ENCODE peak calls at places on chromosomes 1 and 21, in seven cellular contexts. One of them, this sample, is unnamed.

GRCh38 chr1:53552981-53553733 is 94.0 kb downstream of the DMRTB1 start:
- DNase-seq in cardiac muscle cell: no peak
- DNase-seq in heart right ventricle: no peak
- DNase-seq in effector memory CD4-positive, alpha-beta T cell: no peak
- DNase-seq in tibial artery: peak; percentile 32
- DNase-seq in CD4-positive, CD25-positive, alpha-beta regulatory T cell: no peak
- DNase-seq in fibroblast of lung: no peak
- DNase-seq in this sample: no peak

GRCh38 chr21:31293986-31294385 is 50.1 kb downstream of the TIAM1 start:
- DNase-seq in cardiac muscle cell: no peak
- DNase-seq in heart right ventricle: no peak
- DNase-seq in effector memory CD4-positive, alpha-beta T cell: no peak
- DNase-seq in tibial artery: no peak
- DNase-seq in CD4-positive, CD25-positive, alpha-beta regulatory T cell: no peak
- DNase-seq in fibroblast of lung: peak; percentile 82
- DNase-seq in this sample: no peak

GRCh38 chr21:28337319-28337718 is 655.4 kb downstream of the LTN1 start:
- DNase-seq in cardiac muscle cell: peak; percentile 60
- DNase-seq in heart right ventricle: no peak
- DNase-seq in effector memory CD4-positive, alpha-beta T cell: no peak
- DNase-seq in tibial artery: no peak
- DNase-seq in CD4-positive, CD25-positive, alpha-beta regulatory T cell: no peak
- DNase-seq in fibroblast of lung: peak; percentile 86
- DNase-seq in this sample: no peak

GRCh38 chr1:86753700-86754099 is 49.3 kb downstream of the SH3GLB1 start:
- DNase-seq in cardiac muscle cell: peak; percentile 32
- DNase-seq in heart right ventricle: no peak
- DNase-seq in effector memory CD4-positive, alpha-beta T cell: no peak
- DNase-seq in tibial artery: no peak
- DNase-seq in CD4-positive, CD25-positive, alpha-beta regulatory T cell: no peak
- DNase-seq in fibroblast of lung: no peak
- DNase-seq in this sample: no peak

GRCh38 chr1:59445040-59445439 is 148.1 kb downstream of the FGGY start:
- DNase-seq in cardiac muscle cell: no peak
- DNase-seq in heart right ventricle: no peak
- DNase-seq in effector memory CD4-positive, alpha-beta T cell: no peak
- DNase-seq in tibial artery: peak; percentile 75
- DNase-seq in CD4-positive, CD25-positive, alpha-beta regulatory T cell: no peak
- DNase-seq in fibroblast of lung: peak; percentile 41
- DNase-seq in this sample: no peak

GRCh38 chr1:31627930-31628421 is 10.5 kb downstream of the HCRTR1 start:
- DNase-seq in cardiac muscle cell: peak; percentile 28
- DNase-seq in heart right ventricle: peak; percentile 68
- DNase-seq in effector memory CD4-positive, alpha-beta T cell: no peak
- DNase-seq in tibial artery: peak; percentile 87
- DNase-seq in CD4-positive, CD25-positive, alpha-beta regulatory T cell: no peak
- DNase-seq in fibroblast of lung: no peak
- DNase-seq in this sample: no peak

GRCh38 chr1:112448937-112449629 is 53.1 kb downstream of the CTTNBP2NL start:
- DNase-seq in cardiac muscle cell: no peak
- DNase-seq in heart right ventricle: no peak
- DNase-seq in effector memory CD4-positive, alpha-beta T cell: no peak
- DNase-seq in tibial artery: no peak
- DNase-seq in CD4-positive, CD25-positive, alpha-beta regulatory T cell: no peak
- DNase-seq in fibroblast of lung: no peak
- DNase-seq in this sample: no peak

GRCh38 chr1:215719569-215719968 is 152.5 kb downstream of the KCTD3 start:
- DNase-seq in cardiac muscle cell: no peak
- DNase-seq in heart right ventricle: no peak
- DNase-seq in effector memory CD4-positive, alpha-beta T cell: no peak
- DNase-seq in tibial artery: no peak
- DNase-seq in CD4-positive, CD25-positive, alpha-beta regulatory T cell: no peak
- DNase-seq in fibroblast of lung: peak; percentile 5
- DNase-seq in this sample: no peak

GRCh38 chr1:17214876-17215544 is 10.1 kb downstream of the PADI1 start:
- DNase-seq in cardiac muscle cell: no peak
- DNase-seq in heart right ventricle: no peak
- DNase-seq in effector memory CD4-positive, alpha-beta T cell: no peak
- DNase-seq in tibial artery: no peak
- DNase-seq in CD4-positive, CD25-positive, alpha-beta regulatory T cell: no peak
- DNase-seq in fibroblast of lung: no peak
- DNase-seq in this sample: no peak

GRCh38 chr1:215992620-215993019 is 425.5 kb downstream of the KCTD3 start:
- DNase-seq in cardiac muscle cell: peak; percentile 10
- DNase-seq in heart right ventricle: no peak
- DNase-seq in effector memory CD4-positive, alpha-beta T cell: no peak
- DNase-seq in tibial artery: no peak
- DNase-seq in CD4-positive, CD25-positive, alpha-beta regulatory T cell: no peak
- DNase-seq in fibroblast of lung: peak; percentile 51
- DNase-seq in this sample: no peak

GRCh38 chr1:218431476-218431875 is 86.3 kb downstream of the TGFB2 start:
- DNase-seq in cardiac muscle cell: no peak
- DNase-seq in heart right ventricle: no peak
- DNase-seq in effector memory CD4-positive, alpha-beta T cell: no peak
- DNase-seq in tibial artery: no peak
- DNase-seq in CD4-positive, CD25-positive, alpha-beta regulatory T cell: no peak
- DNase-seq in fibroblast of lung: no peak
- DNase-seq in this sample: no peak

GRCh38 chr1:218433744-218434143 is 88.6 kb downstream of the TGFB2 start:
- DNase-seq in cardiac muscle cell: no peak
- DNase-seq in heart right ventricle: no peak
- DNase-seq in effector memory CD4-positive, alpha-beta T cell: no peak
- DNase-seq in tibial artery: no peak
- DNase-seq in CD4-positive, CD25-positive, alpha-beta regulatory T cell: no peak
- DNase-seq in fibroblast of lung: peak; percentile 57
- DNase-seq in this sample: no peak

GRCh38 chr1:218430346-218430745 is 85.2 kb downstream of the TGFB2 start:
- DNase-seq in cardiac muscle cell: no peak
- DNase-seq in heart right ventricle: no peak
- DNase-seq in effector memory CD4-positive, alpha-beta T cell: no peak
- DNase-seq in tibial artery: no peak
- DNase-seq in CD4-positive, CD25-positive, alpha-beta regulatory T cell: no peak
- DNase-seq in fibroblast of lung: no peak
- DNase-seq in this sample: no peak

GRCh38 chr1:218429301-218429700 is 84.2 kb downstream of the TGFB2 start:
- DNase-seq in cardiac muscle cell: no peak
- DNase-seq in heart right ventricle: no peak
- DNase-seq in effector memory CD4-positive, alpha-beta T cell: no peak
- DNase-seq in tibial artery: no peak
- DNase-seq in CD4-positive, CD25-positive, alpha-beta regulatory T cell: no peak
- DNase-seq in fibroblast of lung: no peak
- DNase-seq in this sample: no peak

DNA sequence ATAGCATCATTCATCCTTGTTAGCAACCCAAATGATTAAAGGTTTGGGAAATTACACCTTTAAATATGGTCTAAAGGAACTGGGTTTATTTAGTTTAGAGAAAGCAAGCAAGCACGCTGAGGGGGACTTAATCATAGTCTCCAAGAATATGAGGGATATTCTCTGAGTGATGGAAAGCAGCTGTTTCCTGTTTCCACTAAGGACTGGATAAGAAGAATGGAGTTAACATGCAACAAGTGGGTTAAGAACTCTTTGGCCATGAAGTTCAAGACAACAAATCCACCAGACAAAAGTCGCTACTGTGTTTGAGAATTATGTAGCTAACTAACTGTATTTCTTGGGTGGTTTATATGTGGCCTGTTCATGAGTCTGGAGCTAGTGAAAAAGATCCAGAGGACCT is 85.7 kb downstream of the TGFB2 start:
- DNase-seq in cardiac muscle cell: no peak
- DNase-seq in heart right ventricle: peak; percentile 12
- DNase-seq in effector memory CD4-positive, alpha-beta T cell: no peak
- DNase-seq in tibial artery: no peak
- DNase-seq in CD4-positive, CD25-positive, alpha-beta regulatory T cell: no peak
- DNase-seq in fibroblast of lung: peak; percentile 56
- DNase-seq in this sample: no peak
- H3K9me3 ChIP-seq in cardiac muscle cell: no peaks in the 10 kb centered on the region
- H3K9me3 ChIP-seq in heart right ventricle: peaks cover 3% of the 10 kb centered on the region
- H3K9me3 ChIP-seq in effector memory CD4-positive, alpha-beta T cell: no peaks in the 10 kb centered on the region
- H3K9me3 ChIP-seq in tibial artery: no peaks in the 10 kb centered on the region
- H3K9me3 ChIP-seq in CD4-positive, CD25-positive, alpha-beta regulatory T cell: no peaks in the 10 kb centered on the region
- H3K9me3 ChIP-seq in fibroblast of lung: no peaks in the 10 kb centered on the region
- H3K9me3 ChIP-seq in this sample: no peaks in the 10 kb centered on the region

GRCh38 chr21:9763807-9764206 is 757.6 kb upstream of the TPTE start:
- DNase-seq in cardiac muscle cell: no peak
- DNase-seq in heart right ventricle: no peak
- DNase-seq in effector memory CD4-positive, alpha-beta T cell: no peak
- DNase-seq in tibial artery: no peak
- DNase-seq in CD4-positive, CD25-positive, alpha-beta regulatory T cell: no peak
- DNase-seq in fibroblast of lung: no peak
- DNase-seq in this sample: no peak

GRCh38 chr21:9763306-9763705 is 758.1 kb upstream of the TPTE start:
- DNase-seq in cardiac muscle cell: no peak
- DNase-seq in heart right ventricle: no peak
- DNase-seq in effector memory CD4-positive, alpha-beta T cell: no peak
- DNase-seq in tibial artery: no peak
- DNase-seq in CD4-positive, CD25-positive, alpha-beta regulatory T cell: no peak
- DNase-seq in fibroblast of lung: no peak
- DNase-seq in this sample: no peak

GRCh38 chr21:9772348-9772672 is 749.1 kb upstream of the TPTE start:
- DNase-seq in cardiac muscle cell: no peak
- DNase-seq in heart right ventricle: no peak
- DNase-seq in effector memory CD4-positive, alpha-beta T cell: no peak
- DNase-seq in tibial artery: no peak
- DNase-seq in CD4-positive, CD25-positive, alpha-beta regulatory T cell: no peak
- DNase-seq in fibroblast of lung: no peak
- DNase-seq in this sample: no peak

GRCh38 chr21:9767592-9768375 is 753.6 kb upstream of the TPTE start:
- DNase-seq in cardiac muscle cell: no peak
- DNase-seq in heart right ventricle: no peak
- DNase-seq in effector memory CD4-positive, alpha-beta T cell: no peak
- DNase-seq in tibial artery: no peak
- DNase-seq in CD4-positive, CD25-positive, alpha-beta regulatory T cell: no peak
- DNase-seq in fibroblast of lung: no peak
- DNase-seq in this sample: no peak
- H3K9me3 ChIP-seq in cardiac muscle cell: peaks cover 15% of the 10 kb centered on the region
- H3K9me3 ChIP-seq in heart right ventricle: no peaks in the 10 kb centered on the region
- H3K9me3 ChIP-seq in effector memory CD4-positive, alpha-beta T cell: no peaks in the 10 kb centered on the region
- H3K9me3 ChIP-seq in tibial artery: peaks cover 3% of the 10 kb centered on the region
- H3K9me3 ChIP-seq in CD4-positive, CD25-positive, alpha-beta regulatory T cell: peaks cover 52% of the 10 kb centered on the region
- H3K9me3 ChIP-seq in fibroblast of lung: peaks cover 5% of the 10 kb centered on the region
- H3K9me3 ChIP-seq in this sample: peaks cover 11% of the 10 kb centered on the region

GRCh38 chr1:234839663-234840062 is 229.7 kb upstream of the IRF2BP2 start:
- DNase-seq in cardiac muscle cell: no peak
- DNase-seq in heart right ventricle: no peak
- DNase-seq in effector memory CD4-positive, alpha-beta T cell: no peak
- DNase-seq in tibial artery: no peak
- DNase-seq in CD4-positive, CD25-positive, alpha-beta regulatory T cell: no peak
- DNase-seq in fibroblast of lung: no peak
- DNase-seq in this sample: no peak
- H3K9me3 ChIP-seq in cardiac muscle cell: no peaks in the 10 kb centered on the region
- H3K9me3 ChIP-seq in heart right ventricle: no peaks in the 10 kb centered on the region
- H3K9me3 ChIP-seq in effector memory CD4-positive, alpha-beta T cell: no peaks in the 10 kb centered on the region
- H3K9me3 ChIP-seq in tibial artery: no peaks in the 10 kb centered on the region
- H3K9me3 ChIP-seq in CD4-positive, CD25-positive, alpha-beta regulatory T cell: no peaks in the 10 kb centered on the region
- H3K9me3 ChIP-seq in fibroblast of lung: no peaks in the 10 kb centered on the region
- H3K9me3 ChIP-seq in this sample: no peaks in the 10 kb centered on the region

DNA sequence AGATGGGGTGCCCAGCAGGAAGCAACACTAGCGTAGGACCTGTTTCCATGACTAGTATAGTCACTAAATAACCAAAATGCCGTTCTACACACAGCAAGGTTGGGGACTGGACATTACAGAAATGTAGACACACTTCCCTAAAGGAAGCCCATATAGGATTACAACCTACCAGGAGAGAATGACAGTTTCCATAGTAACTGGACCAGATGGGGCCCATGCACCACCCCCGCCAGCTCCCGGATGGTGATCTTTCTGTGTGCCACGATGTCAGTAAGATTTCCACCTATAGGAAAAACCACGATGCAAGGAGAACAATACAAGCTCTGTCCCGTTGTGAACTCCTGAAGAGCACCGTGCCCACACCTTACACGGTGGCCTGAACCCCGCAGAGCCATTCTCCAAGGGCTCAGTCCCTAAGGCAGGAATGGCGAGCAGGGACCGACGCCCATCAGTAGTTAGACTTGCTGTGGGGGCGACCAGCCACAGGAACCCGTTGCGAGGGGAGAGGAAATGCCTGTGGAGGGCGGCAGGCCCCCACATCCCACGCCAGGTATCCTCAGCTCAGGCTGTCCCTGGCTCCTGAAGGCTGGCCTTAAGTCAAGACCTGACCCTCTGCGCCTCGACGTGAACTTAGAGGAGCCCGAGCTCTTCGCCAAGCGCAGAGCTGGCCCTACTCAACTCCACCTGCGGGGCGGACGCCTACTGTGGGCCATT is 13.6 kb upstream of the CEP85 start:
- DNase-seq in cardiac muscle cell: no peak
- DNase-seq in heart right ventricle: no peak
- DNase-seq in effector memory CD4-positive, alpha-beta T cell: no peak
- DNase-seq in tibial artery: no peak
- DNase-seq in CD4-positive, CD25-positive, alpha-beta regulatory T cell: no peak
- DNase-seq in fibroblast of lung: no peak
- DNase-seq in this sample: no peak
- H3K9me3 ChIP-seq in cardiac muscle cell: no peaks in the 10 kb centered on the region
- H3K9me3 ChIP-seq in heart right ventricle: no peaks in the 10 kb centered on the region
- H3K9me3 ChIP-seq in effector memory CD4-positive, alpha-beta T cell: no peaks in the 10 kb centered on the region
- H3K9me3 ChIP-seq in tibial artery: no peaks in the 10 kb centered on the region
- H3K9me3 ChIP-seq in CD4-positive, CD25-positive, alpha-beta regulatory T cell: no peaks in the 10 kb centered on the region
- H3K9me3 ChIP-seq in fibroblast of lung: no peaks in the 10 kb centered on the region
- H3K9me3 ChIP-seq in this sample: no peaks in the 10 kb centered on the region

GRCh38 chr1:239067058-239067457 is 319.3 kb upstream of the CHRM3 start:
- DNase-seq in cardiac muscle cell: no peak
- DNase-seq in heart right ventricle: no peak
- DNase-seq in effector memory CD4-positive, alpha-beta T cell: no peak
- DNase-seq in tibial artery: no peak
- DNase-seq in CD4-positive, CD25-positive, alpha-beta regulatory T cell: no peak
- DNase-seq in fibroblast of lung: no peak
- DNase-seq in this sample: no peak
- H3K9me3 ChIP-seq in cardiac muscle cell: no peaks in the 10 kb centered on the region
- H3K9me3 ChIP-seq in heart right ventricle: peaks cover under 1% of the 10 kb centered on the region
- H3K9me3 ChIP-seq in effector memory CD4-positive, alpha-beta T cell: no peaks in the 10 kb centered on the region
- H3K9me3 ChIP-seq in tibial artery: no peaks in the 10 kb centered on the region
- H3K9me3 ChIP-seq in CD4-positive, CD25-positive, alpha-beta regulatory T cell: no peaks in the 10 kb centered on the region
- H3K9me3 ChIP-seq in fibroblast of lung: no peaks in the 10 kb centered on the region
- H3K9me3 ChIP-seq in this sample: no peaks in the 10 kb centered on the region

GRCh38 chr1:99326215-99326949 is 62.1 kb downstream of the PLPPR4 start:
- DNase-seq in cardiac muscle cell: peak; percentile 20
- DNase-seq in heart right ventricle: no peak
- DNase-seq in effector memory CD4-positive, alpha-beta T cell: no peak
- DNase-seq in tibial artery: no peak
- DNase-seq in CD4-positive, CD25-positive, alpha-beta regulatory T cell: no peak
- DNase-seq in fibroblast of lung: no peak
- DNase-seq in this sample: no peak
- H3K9me3 ChIP-seq in cardiac muscle cell: no peaks in the 10 kb centered on the region
- H3K9me3 ChIP-seq in heart right ventricle: no peaks in the 10 kb centered on the region
- H3K9me3 ChIP-seq in effector memory CD4-positive, alpha-beta T cell: no peaks in the 10 kb centered on the region
- H3K9me3 ChIP-seq in tibial artery: no peaks in the 10 kb centered on the region
- H3K9me3 ChIP-seq in CD4-positive, CD25-positive, alpha-beta regulatory T cell: no peaks in the 10 kb centered on the region
- H3K9me3 ChIP-seq in fibroblast of lung: no peaks in the 10 kb centered on the region
- H3K9me3 ChIP-seq in this sample: no peaks in the 10 kb centered on the region

DNA sequence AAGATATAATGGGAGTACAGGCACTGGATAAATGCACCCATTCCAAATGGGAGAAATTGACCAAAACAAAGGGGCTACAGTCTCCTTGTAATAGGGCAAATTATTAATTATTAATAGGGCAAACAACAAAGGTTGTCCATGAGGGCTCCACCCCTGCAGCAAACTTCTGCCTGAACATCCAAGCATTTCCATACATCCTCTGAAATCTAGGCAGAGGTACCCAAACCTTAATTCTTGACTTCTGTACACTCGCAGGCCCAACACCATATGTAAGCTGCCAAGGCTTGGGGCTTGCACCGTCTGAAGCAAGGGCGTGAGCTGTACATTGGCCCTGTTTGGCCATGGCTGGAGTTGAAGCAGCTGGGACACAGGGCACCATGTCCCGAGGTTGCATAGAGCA is 33.7 kb downstream of the TNFSF4 start:
- DNase-seq in cardiac muscle cell: no peak
- DNase-seq in heart right ventricle: no peak
- DNase-seq in effector memory CD4-positive, alpha-beta T cell: no peak
- DNase-seq in tibial artery: no peak
- DNase-seq in CD4-positive, CD25-positive, alpha-beta regulatory T cell: no peak
- DNase-seq in fibroblast of lung: no peak
- DNase-seq in this sample: no peak
- H3K9me3 ChIP-seq in cardiac muscle cell: no peaks in the 10 kb centered on the region
- H3K9me3 ChIP-seq in heart right ventricle: peaks cover 40% of the 10 kb centered on the region
- H3K9me3 ChIP-seq in effector memory CD4-positive, alpha-beta T cell: no peaks in the 10 kb centered on the region
- H3K9me3 ChIP-seq in tibial artery: peaks cover 4% of the 10 kb centered on the region
- H3K9me3 ChIP-seq in CD4-positive, CD25-positive, alpha-beta regulatory T cell: peaks cover 37% of the 10 kb centered on the region
- H3K9me3 ChIP-seq in fibroblast of lung: no peaks in the 10 kb centered on the region
- H3K9me3 ChIP-seq in this sample: peaks cover 7% of the 10 kb centered on the region